ENCODE peak calls at places on chromosomes 5 and 9, in four cellular contexts. M, G, D and O are unnamed samples.
A peak's percentile ranks its signal among the peaks of the same experiment; 100 is the strongest.

GRCh38 chr5:100903036-100903887 is at the start of gene ST8SIA4:
- DNase-seq in M (peak; percentile 80), G (peak; percentile 77), D (peak; percentile 91), O (peak; percentile 84)

GRCh38 chr5:23026252-23027170 is 173.4 kb upstream of the CDH12 start:
- DNase-seq in M (no peak), G (no peak), D (no peak), O (no peak)

GRCh38 chr5:81837667-81838306 is 86.9 kb upstream of the SSBP2 start:
- DNase-seq in M (no peak), G (no peak), D (no peak), O (no peak)

GRCh38 chr5:24547127-24547526 is 97.7 kb downstream of the CDH10 start:
- DNase-seq in M (no peak), G (no peak), D (no peak), O (no peak)

GRCh38 chr5:150762216-150762615 is 3.4 kb upstream of the DCTN4 start:
- DNase-seq in M (no peak), G (no peak), D (no peak), O (no peak)

GRCh38 chr5:159071382-159071781 is 28.3 kb downstream of the EBF1 start:
- DNase-seq in M (no peak), G (no peak), D (no peak), O (no peak)

GRCh38 chr9:137085918-137086530 is 761 bp upstream of the MAN1B1 start:
- DNase-seq in M (no peak), G (peak; percentile 54), D (peak; percentile 53), O (peak; percentile 57)

GRCh38 chr9:3088166-3088702 is 244.3 kb upstream of the PUM3 start:
- DNase-seq in M (peak; percentile 46), G (no peak), D (peak; percentile 10), O (no peak)

GRCh38 chr5:140312067-140312790 is 9.3 kb upstream of the PFDN1 start:
- DNase-seq in M (no peak), G (peak; percentile 49), D (no peak), O (no peak)

GRCh38 chr9:28163619-28164018 is 590.3 kb upstream of the C9orf72 start:
- DNase-seq in M (no peak), G (no peak), D (no peak), O (no peak)

GRCh38 chr9:20319241-20319640 is 303.1 kb downstream of the MLLT3 start:
- DNase-seq in M (no peak), G (no peak), D (no peak), O (no peak)

GRCh38 chr5:41843456-41844112 is 26.6 kb downstream of the OXCT1 start:
- DNase-seq in M (no peak), G (peak; percentile 51), D (peak; percentile 67), O (peak; percentile 57)

GRCh38 chr5:127518319-127518621 is 830 bp downstream of the PRRC1 start:
- DNase-seq in M (no peak), G (no peak), D (no peak), O (no peak)

GRCh38 chr5:16902846-16903245 is 33.2 kb downstream of the MYO10 start:
- DNase-seq in M (no peak), G (peak; percentile 72), D (no peak), O (no peak)

GRCh38 chr5:176530406-176530982 is 6.7 kb downstream of the RNF44 start:
- DNase-seq in M (no peak), G (no peak), D (no peak), O (no peak)
- H3K36me3 ChIP-seq in M (peaks cover 66% of the 10 kb centered on the region), G (peaks cover 33% of the 10 kb centered on the region), D (no peaks in the 10 kb centered on the region), O (peaks cover 12% of the 10 kb centered on the region)

GRCh38 chr9:100222674-100223073 is 123.6 kb downstream of the INVS start:
- DNase-seq in M (no peak), G (no peak), D (peak; percentile 7), O (no peak)
- TF ChIP-seq CTCF in M (peak; percentile 26), G (peak; percentile 13), D (peak; percentile 48), O (no peak)

GRCh38 chr5:63053019-63053638 is 474.5 kb downstream of the LRRC70 start:
- DNase-seq in M (no peak), G (peak; percentile 86), D (no peak), O (no peak)

GRCh38 chr5:63049935-63050334 is 471.3 kb downstream of the LRRC70 start:
- DNase-seq in M (no peak), G (no peak), D (no peak), O (no peak)

GRCh38 chr5:63050916-63051315 is 472.3 kb downstream of the LRRC70 start:
- DNase-seq in M (no peak), G (no peak), D (no peak), O (no peak)

GRCh38 chr5:63055421-63055820 is 476.8 kb downstream of the LRRC70 start:
- DNase-seq in M (no peak), G (peak; percentile 16), D (peak; percentile 51), O (no peak)
- H3K9me3 ChIP-seq in M (no peaks in the 10 kb centered on the region), G (no peaks in the 10 kb centered on the region), D (no peaks in the 10 kb centered on the region), O (no peaks in the 10 kb centered on the region)

GRCh38 chr5:138538943-138539627 is 4.0 kb downstream of the ETF1 start:
- DNase-seq in M (no peak), G (no peak), D (no peak), O (no peak)
- H3K36me3 ChIP-seq in M (peaks cover 40% of the 10 kb centered on the region), G (no peaks in the 10 kb centered on the region), D (no peaks in the 10 kb centered on the region), O (no peaks in the 10 kb centered on the region)

DNA sequence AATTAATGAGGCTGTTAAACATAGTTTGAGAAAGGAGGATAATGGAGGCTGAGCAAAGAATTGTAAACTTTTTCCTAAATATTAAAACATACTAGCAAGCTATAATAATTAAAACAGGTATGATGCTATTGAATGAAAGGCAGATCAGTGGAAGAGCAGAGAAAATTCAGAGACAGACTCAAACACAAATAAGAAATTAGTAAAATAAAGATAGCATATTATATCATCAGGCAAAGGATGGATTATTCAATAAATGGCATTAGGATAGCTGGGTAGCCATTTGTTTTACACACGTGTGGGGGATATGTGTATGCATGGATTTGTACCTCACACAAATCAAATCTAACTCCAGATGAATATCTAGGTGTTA is 50.6 kb downstream of the MRPS27 start:
- DNase-seq in M (no peak), G (no peak), D (no peak), O (no peak)
- TF ChIP-seq CTCF in M (no peak), G (no peak), D (peak; percentile 2), O (no peak)

GRCh38 chr9:112367465-112367864 is 12.4 kb upstream of the HSDL2 start:
- DNase-seq in M (no peak), G (no peak), D (no peak), O (no peak)
- H3K9me3 ChIP-seq in M (peaks cover 14% of the 10 kb centered on the region), G (no peaks in the 10 kb centered on the region), D (no peaks in the 10 kb centered on the region), O (no peaks in the 10 kb centered on the region)

GRCh38 chr5:1055896-1056610 is 47.5 kb downstream of the NKD2 start:
- DNase-seq in M (no peak), G (no peak), D (no peak), O (no peak)

GRCh38 chr5:1054018-1054798 is 45.6 kb downstream of the NKD2 start:
- DNase-seq in M (no peak), G (no peak), D (no peak), O (no peak)

GRCh38 chr5:1053391-1054017 is 44.9 kb downstream of the NKD2 start:
- DNase-seq in M (no peak), G (peak; percentile 43), D (no peak), O (no peak)

GRCh38 chr5:1056611-1057484 is 48.2 kb downstream of the NKD2 start:
- DNase-seq in M (no peak), G (no peak), D (no peak), O (no peak)

DNA sequence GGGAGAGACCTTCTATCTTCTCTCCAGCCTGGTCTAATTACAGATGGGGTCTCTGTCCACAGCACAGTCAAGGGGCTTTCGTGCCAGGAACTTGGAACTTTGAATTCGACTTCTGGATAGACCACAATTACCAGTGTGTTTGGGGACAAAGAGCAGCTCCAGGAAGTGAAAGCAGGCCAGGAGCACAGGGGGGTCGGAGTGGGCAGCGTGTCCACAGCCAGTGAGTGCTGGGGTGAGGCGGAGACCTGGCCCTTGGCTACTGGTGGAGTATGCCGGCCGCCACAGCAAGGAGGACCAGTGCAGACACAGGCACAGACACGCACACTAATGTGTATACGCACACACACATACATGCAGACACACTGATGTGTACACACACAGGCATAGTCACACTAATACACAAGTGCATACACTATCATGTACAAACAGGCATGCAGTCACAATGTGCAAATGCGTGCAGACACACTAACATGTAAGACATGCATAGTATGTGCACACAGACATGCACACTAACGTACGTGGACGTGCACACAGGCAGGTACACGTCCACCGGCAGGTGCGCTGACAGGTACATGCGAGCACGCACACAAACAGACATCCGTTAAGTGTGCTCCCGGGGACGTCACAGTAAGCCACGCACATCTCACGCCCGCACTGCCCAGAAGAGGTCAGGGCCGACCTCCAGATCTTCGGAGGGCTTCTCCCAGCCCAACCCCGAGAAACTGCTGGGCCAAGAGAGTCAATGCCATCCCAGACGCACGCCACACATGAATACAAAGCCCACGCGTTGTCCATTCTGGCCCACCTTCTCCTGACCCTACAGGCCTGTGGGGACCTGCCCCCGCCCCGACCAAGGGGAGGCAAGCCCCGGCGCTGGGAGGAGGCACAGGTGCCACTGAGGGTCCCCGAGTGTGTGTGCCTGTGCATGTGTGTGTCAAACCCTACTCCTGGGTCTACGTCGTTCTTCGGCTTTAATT is 46.5 kb downstream of the NKD2 start:
- DNase-seq in M (no peak), G (no peak), D (no peak), O (no peak)
- H3K36me3 ChIP-seq in M (peaks cover 30% of the 10 kb centered on the region), G (peaks cover 38% of the 10 kb centered on the region), D (no peaks in the 10 kb centered on the region), O (peaks cover 4% of the 10 kb centered on the region)

GRCh38 chr5:138503487-138504270 is 38.4 kb downstream of the EGR1 start:
- DNase-seq in M (no peak), G (peak; percentile 61), D (peak; percentile 78), O (peak; percentile 39)
- TF ChIP-seq CTCF in M (peak; percentile 90), G (peak; percentile 87), D (peak; percentile 70), O (peak; percentile 69)

GRCh38 chr5:179055436-179055835 is 4.7 kb upstream of the ZNF354C start:
- DNase-seq in M (no peak), G (no peak), D (no peak), O (no peak)

GRCh38 chr5:179054036-179054785 is 6.0 kb upstream of the ZNF354C start:
- DNase-seq in M (no peak), G (no peak), D (no peak), O (no peak)

GRCh38 chr5:179060116-179061008 is at the start of gene ZNF354C:
- DNase-seq in M (peak; percentile 70), G (peak; percentile 85), D (peak; percentile 94), O (peak; percentile 89)

GRCh38 chr5:179051784-179052183 is 8.4 kb upstream of the ZNF354C start:
- DNase-seq in M (no peak), G (no peak), D (no peak), O (no peak)

GRCh38 chr5:179054876-179055275 is 5.3 kb upstream of the ZNF354C start:
- DNase-seq in M (no peak), G (no peak), D (no peak), O (no peak)
- H3K9me3 ChIP-seq in M (peaks cover 40% of the 10 kb centered on the region), G (no peaks in the 10 kb centered on the region), D (peaks cover 8% of the 10 kb centered on the region), O (no peaks in the 10 kb centered on the region)